ENCODE peak calls at places on chromosomes 3 and 15, in four cellular contexts. M is psoas muscle; W is naive thymus-derived CD4-positive, alpha-beta T cell; L is fibroblast of the aortic adventitia. K is an unnamed sample.

GRCh38 chr15:61327019-61327631 is 98.0 kb upstream of the RORA start:
- DNase-seq in M (peak), L (no peak), W (no peak), K (peak)

GRCh38 chr3:49841806-49842205 is 14.6 kb downstream of the TRAIP start:
- DNase-seq in M (no peak), W (no peak), L (no peak), K (no peak)

GRCh38 chr3:106213954-106214353 is 345.1 kb upstream of the CBLB start:
- DNase-seq in W (no peak), L (no peak), M (no peak), K (no peak)

GRCh38 chr3:188323067-188323842 is 169.3 kb downstream of the LPP start:
- DNase-seq in W (peak), L (no peak), M (no peak), K (no peak)

GRCh38 chr15:51736646-51737537 is 563 bp downstream of the LYSMD2 start:
- DNase-seq in M (peak), L (no peak), W (peak), K (peak)

GRCh38 chr3:50299929-50300680 is 900 bp upstream of the HYAL3 start:
- DNase-seq in M (peak), W (no peak), L (peak), K (peak)

GRCh38 chr3:44883999-44884431 is 9.6 kb downstream of the TGM4 start:
- DNase-seq in W (no peak), L (peak), M (no peak), K (no peak)

GRCh38 chr15:79310612-79310984 is 314 bp upstream of the TMED3 start:
- DNase-seq in M (no peak), W (no peak), L (peak), K (no peak)

GRCh38 chr3:12347301-12347700 is 58.4 kb downstream of the PPARG start:
- DNase-seq in M (no peak), L (no peak), W (no peak), K (no peak)

GRCh38 chr15:43920815-43921214 is 94.0 kb downstream of the WDR76 start:
- DNase-seq in L (no peak), M (no peak), W (no peak), K (no peak)

GRCh38 chr15:95989392-95989791 is 341.1 kb upstream of the NR2F2 start:
- DNase-seq in L (no peak), W (no peak), M (no peak), K (no peak)

GRCh38 chr15:97081666-97082226 is 751.2 kb downstream of the NR2F2 start:
- DNase-seq in M (no peak), L (no peak), W (no peak), K (no peak)

GRCh38 chr3:191721390-191721801 is 260.4 kb downstream of the PYDC2 start:
- DNase-seq in W (no peak), M (no peak), L (peak), K (no peak)

GRCh38 chr3:66464512-66464894 is 36.3 kb downstream of the LRIG1 start:
- DNase-seq in L (peak), W (no peak), M (no peak), K (no peak)

GRCh38 chr3:189270248-189270832 is 98.6 kb downstream of the TPRG1 start:
- DNase-seq in L (peak), W (peak), M (peak), K (peak)

K was measured in left ventricle myocardium superior.